ENCODE peak calls at places on chromosomes 16 and 17, in seven cellular contexts. One of them, this sample, is unnamed.

GRCh38 chr17:55402374-55402773 is 19.3 kb downstream of the MMD start:
- DNase-seq in GM10248: no peak
- DNase-seq in NCI-H510A treated with DMSO at 0.1 percent for 48 hours: no peak
- DNase-seq in fibroblast of the aortic adventitia: peak; percentile 11
- DNase-seq in activated naive CD4-positive, alpha-beta T cell: no peak
- DNase-seq in activated naive CD8-positive, alpha-beta T cell treated with anti-CD3 and anti-CD28 coated beads for 36 hours: no peak
- DNase-seq in GM03348: no peak
- DNase-seq in this sample: peak; percentile 56

GRCh38 chr16:2034695-2035430 is 8.2 kb downstream of the NHERF2 start:
- DNase-seq in GM10248: no peak
- DNase-seq in NCI-H510A treated with DMSO at 0.1 percent for 48 hours: no peak
- DNase-seq in fibroblast of the aortic adventitia: no peak
- DNase-seq in activated naive CD4-positive, alpha-beta T cell: no peak
- DNase-seq in activated naive CD8-positive, alpha-beta T cell treated with anti-CD3 and anti-CD28 coated beads for 36 hours: no peak
- DNase-seq in GM03348: no peak
- DNase-seq in this sample: no peak

GRCh38 chr17:42647778-42648177 is 11.3 kb upstream of the TUBG2 start:
- DNase-seq in GM10248: no peak
- DNase-seq in NCI-H510A treated with DMSO at 0.1 percent for 48 hours: no peak
- DNase-seq in fibroblast of the aortic adventitia: no peak
- DNase-seq in activated naive CD4-positive, alpha-beta T cell: no peak
- DNase-seq in activated naive CD8-positive, alpha-beta T cell treated with anti-CD3 and anti-CD28 coated beads for 36 hours: no peak
- DNase-seq in GM03348: no peak
- DNase-seq in this sample: peak; percentile 34

GRCh38 chr16:59591480-59591879 is 857.4 kb upstream of the GOT2 start:
- DNase-seq in GM10248: no peak
- DNase-seq in NCI-H510A treated with DMSO at 0.1 percent for 48 hours: no peak
- DNase-seq in fibroblast of the aortic adventitia: no peak
- DNase-seq in activated naive CD4-positive, alpha-beta T cell: no peak
- DNase-seq in activated naive CD8-positive, alpha-beta T cell treated with anti-CD3 and anti-CD28 coated beads for 36 hours: no peak
- DNase-seq in GM03348: peak; percentile 35
- DNase-seq in this sample: peak; percentile 20

GRCh38 chr16:49498241-49499017 is 124.8 kb downstream of the C16orf78 start:
- DNase-seq in GM10248: no peak
- DNase-seq in NCI-H510A treated with DMSO at 0.1 percent for 48 hours: no peak
- DNase-seq in fibroblast of the aortic adventitia: no peak
- DNase-seq in activated naive CD4-positive, alpha-beta T cell: no peak
- DNase-seq in activated naive CD8-positive, alpha-beta T cell treated with anti-CD3 and anti-CD28 coated beads for 36 hours: no peak
- DNase-seq in GM03348: no peak
- DNase-seq in this sample: no peak

GRCh38 chr17:74839955-74840354 is 19.7 kb downstream of the GRIN2C start:
- DNase-seq in GM10248: no peak
- DNase-seq in NCI-H510A treated with DMSO at 0.1 percent for 48 hours: no peak
- DNase-seq in fibroblast of the aortic adventitia: no peak
- DNase-seq in activated naive CD4-positive, alpha-beta T cell: no peak
- DNase-seq in activated naive CD8-positive, alpha-beta T cell treated with anti-CD3 and anti-CD28 coated beads for 36 hours: no peak
- DNase-seq in GM03348: no peak
- DNase-seq in this sample: no peak

GRCh38 chr16:85556456-85557082 is 56.6 kb upstream of the GSE1 start:
- DNase-seq in GM10248: peak; percentile 77
- DNase-seq in NCI-H510A treated with DMSO at 0.1 percent for 48 hours: no peak
- DNase-seq in fibroblast of the aortic adventitia: no peak
- DNase-seq in activated naive CD4-positive, alpha-beta T cell: peak; percentile 30
- DNase-seq in activated naive CD8-positive, alpha-beta T cell treated with anti-CD3 and anti-CD28 coated beads for 36 hours: peak; percentile 72
- DNase-seq in GM03348: peak; percentile 77
- DNase-seq in this sample: peak; percentile 71

GRCh38 chr17:80649672-80650338 is 105.2 kb downstream of the RPTOR start:
- DNase-seq in GM10248: peak; percentile 50
- DNase-seq in NCI-H510A treated with DMSO at 0.1 percent for 48 hours: no peak
- DNase-seq in fibroblast of the aortic adventitia: peak; percentile 97
- DNase-seq in activated naive CD4-positive, alpha-beta T cell: peak; percentile 54
- DNase-seq in activated naive CD8-positive, alpha-beta T cell treated with anti-CD3 and anti-CD28 coated beads for 36 hours: peak; percentile 88
- DNase-seq in GM03348: peak; percentile 93
- DNase-seq in this sample: peak; percentile 42

GRCh38 chr16:11014159-11014558 is 69.8 kb downstream of the CLEC16A start:
- DNase-seq in GM10248: no peak
- DNase-seq in NCI-H510A treated with DMSO at 0.1 percent for 48 hours: no peak
- DNase-seq in fibroblast of the aortic adventitia: no peak
- DNase-seq in activated naive CD4-positive, alpha-beta T cell: no peak
- DNase-seq in activated naive CD8-positive, alpha-beta T cell treated with anti-CD3 and anti-CD28 coated beads for 36 hours: no peak
- DNase-seq in GM03348: no peak
- DNase-seq in this sample: no peak

GRCh38 chr17:35725058-35725457 is 6.4 kb upstream of the RASL10B start:
- DNase-seq in GM10248: no peak
- DNase-seq in NCI-H510A treated with DMSO at 0.1 percent for 48 hours: no peak
- DNase-seq in fibroblast of the aortic adventitia: no peak
- DNase-seq in activated naive CD4-positive, alpha-beta T cell: no peak
- DNase-seq in activated naive CD8-positive, alpha-beta T cell treated with anti-CD3 and anti-CD28 coated beads for 36 hours: no peak
- DNase-seq in GM03348: no peak
- DNase-seq in this sample: no peak

GRCh38 chr16:4402439-4403132 is 13.8 kb downstream of the CORO7 start:
- DNase-seq in GM10248: peak; percentile 90
- DNase-seq in NCI-H510A treated with DMSO at 0.1 percent for 48 hours: peak; percentile 52
- DNase-seq in fibroblast of the aortic adventitia: peak; percentile 73
- DNase-seq in activated naive CD4-positive, alpha-beta T cell: peak; percentile 70
- DNase-seq in activated naive CD8-positive, alpha-beta T cell treated with anti-CD3 and anti-CD28 coated beads for 36 hours: peak; percentile 74
- DNase-seq in GM03348: peak; percentile 93
- DNase-seq in this sample: peak; percentile 90

GRCh38 chr16:73405851-73406250 is 357.9 kb upstream of the ZFHX3 start:
- DNase-seq in GM10248: no peak
- DNase-seq in NCI-H510A treated with DMSO at 0.1 percent for 48 hours: no peak
- DNase-seq in fibroblast of the aortic adventitia: no peak
- DNase-seq in activated naive CD4-positive, alpha-beta T cell: no peak
- DNase-seq in activated naive CD8-positive, alpha-beta T cell treated with anti-CD3 and anti-CD28 coated beads for 36 hours: no peak
- DNase-seq in GM03348: peak; percentile 16
- DNase-seq in this sample: no peak

GRCh38 chr16:10876799-10877341 is at the start of gene CIITA:
- DNase-seq in GM10248: peak; percentile 86
- DNase-seq in NCI-H510A treated with DMSO at 0.1 percent for 48 hours: no peak
- DNase-seq in fibroblast of the aortic adventitia: peak; percentile 59
- DNase-seq in activated naive CD4-positive, alpha-beta T cell: no peak
- DNase-seq in activated naive CD8-positive, alpha-beta T cell treated with anti-CD3 and anti-CD28 coated beads for 36 hours: peak; percentile 65
- DNase-seq in GM03348: peak; percentile 60
- DNase-seq in this sample: peak; percentile 95

GRCh38 chr17:58305626-58306025 is 23.0 kb downstream of the TSPOAP1 start:
- DNase-seq in GM10248: no peak
- DNase-seq in NCI-H510A treated with DMSO at 0.1 percent for 48 hours: no peak
- DNase-seq in fibroblast of the aortic adventitia: no peak
- DNase-seq in activated naive CD4-positive, alpha-beta T cell: no peak
- DNase-seq in activated naive CD8-positive, alpha-beta T cell treated with anti-CD3 and anti-CD28 coated beads for 36 hours: no peak
- DNase-seq in GM03348: no peak
- DNase-seq in this sample: no peak

GRCh38 chr17:81550830-81551457 is 1.2 kb downstream of the FAAP100 start:
- DNase-seq in GM10248: no peak
- DNase-seq in NCI-H510A treated with DMSO at 0.1 percent for 48 hours: no peak
- DNase-seq in fibroblast of the aortic adventitia: no peak
- DNase-seq in activated naive CD4-positive, alpha-beta T cell: no peak
- DNase-seq in activated naive CD8-positive, alpha-beta T cell treated with anti-CD3 and anti-CD28 coated beads for 36 hours: no peak
- DNase-seq in GM03348: no peak
- DNase-seq in this sample: no peak

GRCh38 chr17:1554751-1555617 is 7.6 kb downstream of the PITPNA start:
- DNase-seq in GM10248: no peak
- DNase-seq in NCI-H510A treated with DMSO at 0.1 percent for 48 hours: no peak
- DNase-seq in fibroblast of the aortic adventitia: no peak
- DNase-seq in activated naive CD4-positive, alpha-beta T cell: no peak
- DNase-seq in activated naive CD8-positive, alpha-beta T cell treated with anti-CD3 and anti-CD28 coated beads for 36 hours: no peak
- DNase-seq in GM03348: no peak
- DNase-seq in this sample: no peak

GRCh38 chr16:56866955-56867830 is 2.2 kb downstream of the SLC12A3 start:
- DNase-seq in GM10248: peak; percentile 72
- DNase-seq in NCI-H510A treated with DMSO at 0.1 percent for 48 hours: peak; percentile 54
- DNase-seq in fibroblast of the aortic adventitia: peak; percentile 86
- DNase-seq in activated naive CD4-positive, alpha-beta T cell: no peak
- DNase-seq in activated naive CD8-positive, alpha-beta T cell treated with anti-CD3 and anti-CD28 coated beads for 36 hours: no peak
- DNase-seq in GM03348: peak; percentile 83
- DNase-seq in this sample: peak; percentile 71

GRCh38 chr16:79599256-79599836 is 1.2 kb downstream of the MAF start:
- DNase-seq in GM10248: peak; percentile 21
- DNase-seq in NCI-H510A treated with DMSO at 0.1 percent for 48 hours: no peak
- DNase-seq in fibroblast of the aortic adventitia: no peak
- DNase-seq in activated naive CD4-positive, alpha-beta T cell: no peak
- DNase-seq in activated naive CD8-positive, alpha-beta T cell treated with anti-CD3 and anti-CD28 coated beads for 36 hours: no peak
- DNase-seq in GM03348: peak; percentile 25
- DNase-seq in this sample: peak; percentile 63

GRCh38 chr17:76527430-76528111 is 9.9 kb downstream of the CYGB start:
- DNase-seq in GM10248: peak; percentile 54
- DNase-seq in NCI-H510A treated with DMSO at 0.1 percent for 48 hours: no peak
- DNase-seq in fibroblast of the aortic adventitia: peak; percentile 73
- DNase-seq in activated naive CD4-positive, alpha-beta T cell: peak; percentile 51
- DNase-seq in activated naive CD8-positive, alpha-beta T cell treated with anti-CD3 and anti-CD28 coated beads for 36 hours: peak; percentile 46
- DNase-seq in GM03348: no peak
- DNase-seq in this sample: peak; percentile 92

GRCh38 chr17:32742686-32743538 is 134.0 kb downstream of the MYO1D start:
- DNase-seq in GM10248: no peak
- DNase-seq in NCI-H510A treated with DMSO at 0.1 percent for 48 hours: no peak
- DNase-seq in fibroblast of the aortic adventitia: no peak
- DNase-seq in activated naive CD4-positive, alpha-beta T cell: no peak
- DNase-seq in activated naive CD8-positive, alpha-beta T cell treated with anti-CD3 and anti-CD28 coated beads for 36 hours: no peak
- DNase-seq in GM03348: no peak
- DNase-seq in this sample: no peak

GRCh38 chr17:77419547-77420475 is 279.0 kb downstream of the SEC14L1 start:
- DNase-seq in GM10248: no peak
- DNase-seq in NCI-H510A treated with DMSO at 0.1 percent for 48 hours: peak; percentile 65
- DNase-seq in fibroblast of the aortic adventitia: no peak
- DNase-seq in activated naive CD4-positive, alpha-beta T cell: no peak
- DNase-seq in activated naive CD8-positive, alpha-beta T cell treated with anti-CD3 and anti-CD28 coated beads for 36 hours: no peak
- DNase-seq in GM03348: no peak
- DNase-seq in this sample: peak; percentile 51

GRCh38 chr17:35969558-35970442 is 11.5 kb downstream of the CCL16 start:
- DNase-seq in GM10248: peak; percentile 70
- DNase-seq in NCI-H510A treated with DMSO at 0.1 percent for 48 hours: peak; percentile 55
- DNase-seq in fibroblast of the aortic adventitia: peak; percentile 77
- DNase-seq in activated naive CD4-positive, alpha-beta T cell: peak; percentile 37
- DNase-seq in activated naive CD8-positive, alpha-beta T cell treated with anti-CD3 and anti-CD28 coated beads for 36 hours: peak; percentile 61
- DNase-seq in GM03348: peak; percentile 81
- DNase-seq in this sample: peak; percentile 86

This sample was measured in astrocyte of the hippocampus.